ENCODE peak calls at places on chromosome 21, in seven cellular contexts. I, V, Z, W, K, X and C are unnamed samples.

GRCh38 chr21:19236209-19236608 is 832.6 kb upstream of the TMPRSS15 start:
- DNase-seq in K (no peak), Z (no peak), X (no peak), V (no peak), I (no peak), W (no peak), C (no peak)

GRCh38 chr21:32537569-32537881 is 47.8 kb downstream of the TCP10L start:
- DNase-seq in W (no peak), I (no peak), X (no peak), K (no peak), Z (no peak), V (no peak), C (no peak)

GRCh38 chr21:34091607-34092006 is 18.2 kb downstream of the MRPS6 start:
- DNase-seq in W (no peak), Z (no peak), I (peak), X (peak), V (no peak), K (no peak), C (no peak)

GRCh38 chr21:32306021-32306780 is 7.5 kb downstream of the MRAP start:
- DNase-seq in W (no peak), I (peak), K (no peak), Z (no peak), X (peak), V (no peak), C (no peak)

GRCh38 chr21:31342328-31342727 is 1.7 kb downstream of the TIAM1 start:
- DNase-seq in I (no peak), W (no peak), V (no peak), K (no peak), Z (no peak), X (no peak), C (no peak)

GRCh38 chr21:33897739-33898138 is 17.9 kb downstream of the ATP5PO start:
- DNase-seq in I (no peak), K (no peak), V (no peak), X (no peak), W (no peak), Z (no peak), C (no peak)

GRCh38 chr21:46385846-46386725 is 62.1 kb downstream of the PCNT start:
- DNase-seq in X (no peak), Z (no peak), I (no peak), V (no peak), W (no peak), K (no peak), C (peak)

GRCh38 chr21:16578912-16579311 is 849.1 kb downstream of the USP25 start:
- DNase-seq in Z (peak), I (no peak), X (peak), K (no peak), W (no peak), V (no peak), C (no peak)

GRCh38 chr21:45498646-45499000 is 43.6 kb downstream of the SLC19A1 start:
- DNase-seq in K (no peak), V (no peak), Z (no peak), X (no peak), I (no peak), W (no peak), C (no peak)

GRCh38 chr21:31140025-31140424 is 101.7 kb upstream of the KRTAP19-8 start:
- DNase-seq in K (no peak), Z (no peak), W (no peak), I (no peak), V (no peak), X (no peak), C (no peak)

GRCh38 chr21:41601573-41602371 is 93.8 kb upstream of the TMPRSS2 start:
- DNase-seq in Z (peak), V (no peak), X (peak), I (no peak), W (no peak), K (no peak), C (no peak)

GRCh38 chr21:18248171-18248570 is 3.5 kb downstream of the CHODL start:
- DNase-seq in W (no peak), Z (no peak), K (no peak), I (no peak), X (no peak), V (no peak), C (no peak)

GRCh38 chr21:42527489-42528158 is 14.0 kb downstream of the SLC37A1 start:
- DNase-seq in K (no peak), I (no peak), Z (no peak), V (no peak), X (no peak), W (peak), C (peak)

GRCh38 chr21:40841524-40842196 is 5.3 kb downstream of the DSCAM start:
- DNase-seq in X (no peak), K (no peak), Z (no peak), W (no peak), V (peak), I (no peak), C (no peak)

GRCh38 chr21:29351691-29352090 is 53.0 kb downstream of the BACH1 start:
- DNase-seq in W (no peak), V (no peak), I (no peak), Z (no peak), K (no peak), X (peak), C (peak)

GRCh38 chr21:46297311-46298082 is 11.4 kb downstream of the YBEY start:
- DNase-seq in X (peak), Z (peak), V (no peak), K (no peak), I (no peak), W (no peak), C (no peak)

GRCh38 chr21:17435565-17436543 is 77.0 kb upstream of the CXADR start:
- DNase-seq in W (no peak), V (no peak), X (no peak), I (no peak), K (no peak), Z (no peak), C (peak)

DNA sequence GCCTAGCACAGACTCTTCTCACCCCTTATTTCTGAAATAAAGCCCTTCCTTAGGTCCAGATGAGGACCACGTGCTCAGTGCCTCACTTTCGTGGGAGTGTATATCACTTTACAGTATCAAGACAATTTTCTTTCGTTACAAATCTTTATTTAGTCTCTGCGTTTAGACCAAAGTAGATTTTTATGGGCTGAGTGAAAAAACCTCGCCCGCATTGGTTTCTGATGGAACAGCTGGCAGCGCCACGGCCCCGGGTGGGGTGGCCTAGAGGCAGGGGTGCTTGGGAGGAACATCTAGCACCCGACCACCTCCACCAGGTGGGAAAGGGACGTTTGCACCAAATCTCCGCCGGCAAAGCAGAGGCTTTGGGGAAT is 7.6 kb downstream of the SIM2 start:
- DNase-seq in V (no peak), Z (no peak), I (no peak), W (no peak), X (no peak), K (no peak), C (no peak)
- TF ChIP-seq CTCF in V (peak), Z (no peak), I (no peak), W (no peak), X (no peak), K (no peak), C (no peak)

GRCh38 chr21:38380391-38381137 is 117.7 kb downstream of the ERG start:
- DNase-seq in X (peak), V (no peak), Z (peak), K (no peak), I (no peak), W (no peak), C (peak)
- TF ChIP-seq CTCF in X (peak), V (peak), Z (peak), K (no peak), I (no peak), W (no peak), C (peak)

GRCh38 chr21:38813554-38813953 is 7.8 kb downstream of the ETS2 start:
- DNase-seq in V (no peak), W (no peak), X (peak), K (no peak), I (no peak), Z (no peak), C (no peak)

GRCh38 chr21:38814126-38815059 is 8.7 kb downstream of the ETS2 start:
- DNase-seq in I (no peak), X (no peak), V (no peak), W (no peak), K (peak), Z (no peak), C (no peak)

GRCh38 chr21:38815060-38815405 is 9.3 kb downstream of the ETS2 start:
- DNase-seq in W (no peak), K (no peak), I (no peak), Z (peak), V (no peak), X (no peak), C (no peak)

GRCh38 chr21:38811257-38811656 is 5.5 kb downstream of the ETS2 start:
- DNase-seq in K (no peak), Z (peak), I (no peak), W (no peak), V (no peak), X (peak), C (no peak)

DNA sequence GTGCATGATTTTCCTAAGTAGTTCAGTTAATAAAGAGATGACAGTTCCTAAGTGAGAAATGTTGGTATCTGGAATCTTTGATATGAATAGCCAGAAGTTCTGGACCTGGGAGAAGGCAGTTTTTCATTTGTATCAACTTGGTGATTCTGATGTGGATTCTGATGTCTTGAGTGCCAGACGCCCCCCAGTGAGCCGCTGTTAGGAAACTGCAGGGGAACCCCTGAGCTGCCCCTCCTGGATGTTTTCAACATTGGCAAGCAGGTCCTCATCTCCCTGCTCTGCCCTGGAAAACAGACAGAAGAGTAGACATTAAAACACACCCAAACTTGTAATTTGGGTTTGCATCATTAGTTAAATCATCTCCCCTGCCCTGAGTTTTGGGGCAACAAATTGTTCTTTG is 7.4 kb downstream of the ETS2 start:
- DNase-seq in X (no peak), I (no peak), Z (no peak), V (no peak), W (no peak), K (no peak), C (no peak)
- TF ChIP-seq CTCF in X (no peak), I (no peak), Z (no peak), V (no peak), W (no peak), K (no peak), C (no peak)

DNA sequence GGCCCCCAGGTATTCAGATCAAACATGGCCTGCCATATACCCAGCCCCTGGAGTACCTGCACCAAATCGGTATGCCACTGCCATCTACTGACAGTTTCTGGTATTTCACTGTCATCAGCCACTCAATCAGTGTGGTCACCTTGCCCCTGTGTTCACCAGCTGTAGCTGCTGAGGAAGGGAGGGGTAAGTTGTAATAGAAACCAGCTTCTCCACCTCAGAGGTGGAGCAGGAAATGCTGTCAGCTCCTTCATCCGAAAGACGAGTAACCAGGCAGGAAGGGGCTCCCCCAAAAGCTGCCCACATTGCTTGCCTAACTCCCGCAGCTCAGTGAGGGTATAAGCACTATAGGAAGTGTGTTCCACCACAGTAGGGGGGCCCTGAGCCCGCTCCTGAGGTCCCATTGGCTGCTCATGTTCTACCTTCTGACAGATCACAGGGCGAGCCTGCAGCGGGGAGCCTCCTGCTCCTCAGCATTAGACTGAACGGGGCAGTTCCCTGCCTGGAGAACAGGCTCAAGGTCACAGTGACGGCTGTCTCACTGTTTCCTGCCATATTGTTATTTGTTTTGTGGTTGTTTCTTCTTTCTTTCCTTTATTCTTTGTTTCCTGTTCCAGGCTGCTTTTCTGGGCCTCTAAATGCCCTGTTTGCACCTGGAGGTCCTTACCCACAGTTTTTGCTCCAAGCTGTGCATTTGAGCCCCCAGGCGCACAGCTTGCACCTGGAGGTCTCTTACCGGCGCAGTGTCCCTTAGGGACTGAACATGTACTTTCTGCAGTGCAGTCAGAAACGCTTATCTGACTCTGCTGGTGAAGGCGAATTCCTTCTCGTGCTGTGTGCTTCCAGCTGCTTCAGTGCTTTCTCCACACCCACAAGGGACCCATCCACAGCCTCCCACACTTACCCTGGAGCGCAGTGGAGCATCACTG is 1638.3 kb downstream of the MRPL39 start:
- DNase-seq in Z (peak), V (no peak), I (peak), K (peak), W (peak), X (peak), C (no peak)
- TF ChIP-seq CTCF in Z (peak), V (peak), I (peak), K (no peak), W (peak), X (peak), C (no peak)

DNA sequence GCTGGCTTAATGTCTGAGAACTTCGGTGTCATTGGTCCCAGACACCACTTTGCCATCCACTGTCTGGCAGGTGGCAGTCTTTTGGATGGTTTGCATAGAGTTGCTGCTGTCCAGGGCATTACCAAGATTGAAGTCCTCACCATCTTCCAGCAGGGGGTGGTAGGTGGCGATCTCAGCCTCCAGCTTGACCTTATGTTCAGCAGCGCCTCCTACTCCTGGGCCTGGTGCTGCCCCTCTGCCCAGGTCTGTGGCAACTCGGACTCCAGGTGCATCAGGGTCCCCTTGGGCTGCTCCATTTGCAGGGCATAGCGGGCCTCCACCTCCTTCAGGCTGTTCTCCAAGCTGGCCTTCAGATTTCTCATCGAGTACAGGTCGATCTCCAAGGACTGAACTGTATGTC is 573.3 kb upstream of the NCAM2 start:
- DNase-seq in Z (no peak), V (no peak), W (no peak), I (no peak), X (no peak), K (no peak), C (no peak)
- TF ChIP-seq CTCF in Z (no peak), V (no peak), W (no peak), I (peak), X (no peak), K (no peak), C (no peak)

GRCh38 chr21:35616090-35616489 is 444.2 kb downstream of the SETD4 start:
- DNase-seq in V (no peak), X (peak), K (no peak), W (no peak), I (no peak), Z (peak), C (peak)
- TF ChIP-seq CTCF in V (peak), X (peak), K (peak), W (peak), I (peak), Z (peak), C (peak)

GRCh38 chr21:44364151-44365053 is 11.0 kb downstream of the TRPM2 start:
- DNase-seq in I (no peak), K (no peak), Z (no peak), W (no peak), V (no peak), X (no peak), C (no peak)

GRCh38 chr21:44357064-44357837 is 3.8 kb downstream of the TRPM2 start:
- DNase-seq in Z (no peak), W (no peak), K (no peak), X (no peak), I (no peak), V (no peak), C (no peak)

GRCh38 chr21:44363278-44363677 is 9.9 kb downstream of the TRPM2 start:
- DNase-seq in Z (no peak), X (no peak), V (no peak), I (no peak), K (no peak), W (no peak), C (no peak)

GRCh38 chr21:44356636-44357035 is 3.2 kb downstream of the TRPM2 start:
- DNase-seq in Z (no peak), X (no peak), K (no peak), W (no peak), V (no peak), I (no peak), C (no peak)

DNA sequence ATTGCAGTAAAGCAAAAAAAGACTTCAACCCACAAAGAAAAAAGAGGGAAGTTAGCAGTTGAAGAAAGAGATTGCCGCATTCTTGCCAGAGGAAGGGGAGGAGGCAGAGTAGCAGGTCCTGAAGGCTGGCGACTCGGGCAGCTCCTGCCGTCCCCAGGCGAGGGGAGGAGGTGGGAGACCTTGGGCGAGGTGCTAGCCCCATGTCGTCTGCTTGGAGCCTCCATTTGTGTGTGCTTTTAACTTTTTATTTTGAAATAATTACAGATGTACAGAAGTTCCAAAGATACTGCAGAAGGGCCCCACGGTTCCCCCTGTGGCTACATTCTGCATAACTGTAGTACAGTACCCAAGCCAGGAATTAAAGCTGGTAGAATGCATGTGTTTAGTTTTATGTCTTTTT is 6.8 kb downstream of the TRPM2 start:
- DNase-seq in I (no peak), Z (no peak), X (no peak), W (no peak), V (no peak), K (no peak), C (no peak)
- TF ChIP-seq CTCF in I (no peak), Z (no peak), X (no peak), W (peak), V (peak), K (no peak), C (no peak)

GRCh38 chr21:27756191-27756590 is 789.3 kb upstream of the ADAMTS5 start:
- DNase-seq in K (no peak), I (no peak), X (no peak), Z (peak), V (no peak), W (no peak), C (no peak)

GRCh38 chr21:27761623-27762022 is 794.7 kb upstream of the ADAMTS5 start:
- DNase-seq in I (no peak), X (no peak), K (no peak), Z (no peak), W (no peak), V (no peak), C (peak)

GRCh38 chr21:27759820-27760219 is 792.9 kb upstream of the ADAMTS5 start:
- DNase-seq in X (no peak), V (no peak), Z (no peak), I (no peak), W (no peak), K (no peak), C (no peak)

GRCh38 chr21:27764056-27764455 is 797.2 kb upstream of the ADAMTS5 start:
- DNase-seq in W (no peak), K (no peak), I (no peak), V (no peak), X (no peak), Z (no peak), C (no peak)

DNA sequence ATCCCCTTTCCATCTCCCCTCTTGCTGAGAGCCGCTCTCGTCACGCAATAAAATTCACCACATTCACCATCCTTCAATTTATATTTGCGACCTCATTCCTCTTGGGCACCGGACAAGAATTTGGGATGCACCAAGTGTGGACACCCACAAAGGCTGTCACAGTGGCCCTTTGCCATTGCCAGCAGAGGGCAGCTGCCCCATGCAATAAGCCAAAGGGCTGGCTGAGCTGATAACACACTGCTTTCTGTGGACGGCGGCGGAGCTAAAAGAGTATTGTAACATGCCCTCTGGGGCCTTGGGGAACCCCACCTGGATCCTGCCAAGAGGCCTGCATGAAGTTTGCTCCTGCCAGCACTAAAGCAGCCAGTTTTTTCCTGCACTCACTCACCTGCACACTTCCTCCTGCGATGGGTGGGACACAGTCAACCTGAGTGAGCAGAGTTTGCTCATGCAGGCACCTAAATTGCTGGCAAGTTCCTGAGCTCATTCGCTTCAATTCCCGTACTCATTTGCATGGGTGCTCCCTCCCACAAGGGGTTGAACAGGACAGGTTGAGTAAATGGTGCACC is 792.3 kb upstream of the ADAMTS5 start:
- DNase-seq in I (no peak), X (no peak), Z (no peak), W (no peak), K (peak), V (no peak), C (no peak)
- TF ChIP-seq CTCF in I (no peak), X (peak), Z (peak), W (no peak), K (peak), V (peak), C (peak)

DNA sequence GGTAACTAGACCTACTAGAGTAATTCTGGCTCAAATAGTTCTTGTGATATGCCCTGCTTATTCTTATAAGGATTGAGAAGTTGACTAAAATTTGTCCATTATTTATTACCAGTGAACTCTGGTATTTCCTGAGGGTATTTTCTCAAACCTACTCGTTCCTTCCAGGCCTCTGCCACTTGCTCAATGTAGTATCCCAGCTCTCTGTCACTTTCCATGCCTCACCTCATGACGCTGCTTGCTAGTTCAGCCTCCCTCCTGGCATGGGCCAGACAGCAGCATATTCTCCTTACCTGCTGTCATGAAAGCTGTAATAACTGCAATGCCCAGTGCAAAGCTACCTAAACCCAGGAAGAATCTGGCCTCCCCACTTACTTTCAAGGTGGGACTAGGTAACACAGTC is 602.9 kb upstream of the ADAMTS5 start:
- DNase-seq in I (no peak), Z (no peak), X (no peak), V (no peak), K (no peak), W (no peak), C (no peak)
- TF ChIP-seq CTCF in I (no peak), Z (no peak), X (no peak), V (no peak), K (no peak), W (no peak), C (no peak)

GRCh38 chr21:24895885-24896734 is 711.2 kb downstream of the MRPL39 start:
- DNase-seq in V (no peak), I (no peak), X (peak), Z (peak), K (peak), W (no peak), C (no peak)
- TF ChIP-seq CTCF in V (peak), I (no peak), X (no peak), Z (peak), K (peak), W (no peak), C (no peak)